ENCODE peak calls at places on chromosomes 6 and 20, in four cellular contexts. F is AG08396; T is stimulated activated CD4-positive, alpha-beta T cell treated with anti-CD3 and anti-CD28 coated beads, Interleukin-15, amount 100 ng/mL, for 1 hour; S is AG10803. B is an unnamed sample.

GRCh38 chr20:3786126-3786484 is 435 bp downstream of the CENPB start:
- DNase-seq in F (peak), T (no peak), S (peak), B (no peak)

GRCh38 chr6:46610862-46611553 is 41.6 kb downstream of the CYP39A1 start:
- DNase-seq in F (no peak), T (no peak), S (no peak), B (no peak)

GRCh38 chr20:53829706-53830521 is 236.3 kb upstream of the ZNF217 start:
- DNase-seq in F (peak), T (no peak), S (peak), B (no peak)

GRCh38 chr6:48111143-48111506 is at the start of gene PTCHD4:
- DNase-seq in F (peak), T (no peak), S (peak), B (no peak)

GRCh38 chr6:97705568-97705967 is 422.6 kb upstream of the MMS22L start:
- DNase-seq in F (no peak), T (no peak), S (peak), B (no peak)

GRCh38 chr20:50191065-50191565 is 485 bp downstream of the CEBPB start:
- DNase-seq in F (peak), T (peak), S (no peak), B (no peak)

GRCh38 chr6:129671442-129672344 is 38.3 kb downstream of the ARHGAP18 start:
- DNase-seq in F (no peak), T (peak), S (no peak), B (no peak)

GRCh38 chr6:12477616-12478015 is 187.5 kb downstream of the EDN1 start:
- DNase-seq in F (no peak), T (no peak), S (no peak), B (no peak)

GRCh38 chr6:73866305-73866704 is 170.3 kb downstream of the CD109 start:
- DNase-seq in F (no peak), T (no peak), S (no peak), B (no peak)

GRCh38 chr6:161242779-161243693 is 30.8 kb downstream of the AGPAT4 start:
- DNase-seq in F (no peak), T (no peak), S (peak), B (no peak)

GRCh38 chr6:52976591-52977035 is 18.5 kb downstream of the GSTA4 start:
- DNase-seq in F (no peak), T (no peak), S (no peak), B (no peak)

GRCh38 chr6:169251822-169252804 is 1.5 kb downstream of the THBS2 start:
- DNase-seq in F (no peak), T (no peak), S (no peak), B (no peak)

GRCh38 chr6:6379573-6379972 is 59.1 kb upstream of the F13A1 start:
- DNase-seq in F (no peak), T (no peak), S (peak), B (no peak)

GRCh38 chr6:144639654-144640053 is 354.5 kb downstream of the UTRN start:
- DNase-seq in F (no peak), T (no peak), S (no peak), B (no peak)

GRCh38 chr20:46361811-46362210 is 44.6 kb downstream of the ELMO2 start:
- DNase-seq in F (no peak), T (no peak), S (no peak), B (no peak)

GRCh38 chr20:9884666-9885065 is 45.8 kb upstream of the PAK5 start:
- DNase-seq in F (no peak), T (no peak), S (no peak), B (no peak)